ENCODE peak calls at places on chromosomes 12 and 14, in six cellular contexts. Q is hepatic stellate cell; C is CD4-positive, CD25-positive, alpha-beta regulatory T cell; M is psoas muscle; G is activated effector memory CD4-positive, alpha-beta T cell treated with Interleukin-2 at 50 U/mL for 16 hours; B is AG08395. N is an unnamed sample.

GRCh38 chr12:120181991-120182631 is 12.4 kb downstream of the GCN1 start:
- DNase-seq in M (peak; percentile 56), B (peak; percentile 22), Q (no peak), G (no peak), C (no peak), N (peak; percentile 59)

GRCh38 chr12:77229640-77230442 is 164.5 kb upstream of the E2F7 start:
- DNase-seq in M (no peak), B (no peak), G (no peak), C (no peak), Q (no peak), N (no peak)

GRCh38 chr14:56247495-56248087 is 129.4 kb downstream of the PELI2 start:
- DNase-seq in G (no peak), B (no peak), M (no peak), C (no peak), Q (no peak), N (no peak)

GRCh38 chr12:89731614-89732013 is 23.0 kb upstream of the ATP2B1 start:
- DNase-seq in C (no peak), Q (peak; percentile 58), G (no peak), M (no peak), B (peak; percentile 71), N (no peak)

GRCh38 chr14:76936483-76936882 is 92.0 kb downstream of the IRF2BPL start:
- DNase-seq in B (peak; percentile 73), C (no peak), M (peak; percentile 48), Q (peak; percentile 66), G (no peak), N (no peak)

GRCh38 chr14:51865953-51866747 is 5.7 kb downstream of the GNG2 start:
- DNase-seq in B (no peak), C (peak; percentile 19), G (no peak), M (no peak), Q (no peak), N (no peak)

GRCh38 chr14:105945891-105946290 is 419.5 kb downstream of the TMEM121 start:
- DNase-seq in C (no peak), G (no peak), M (no peak), Q (no peak), B (no peak), N (no peak)

GRCh38 chr12:123516221-123516780 is 17.2 kb downstream of the RILPL1 start:
- DNase-seq in G (no peak), B (no peak), Q (no peak), C (no peak), M (no peak), N (no peak)

GRCh38 chr12:120710805-120711296 is 593 bp downstream of the UNC119B start:
- DNase-seq in C (no peak), B (peak; percentile 8), M (no peak), G (no peak), Q (peak; percentile 52), N (no peak)

GRCh38 chr14:97791906-97792305 is 994.7 kb downstream of the VRK1 start:
- DNase-seq in M (no peak), C (no peak), B (no peak), Q (no peak), G (no peak), N (no peak)

GRCh38 chr14:100616854-100617714 is 29.9 kb upstream of the BEGAIN start:
- DNase-seq in B (no peak), Q (no peak), C (no peak), G (no peak), M (no peak), N (no peak)

GRCh38 chr14:66070542-66071319 is 415.4 kb upstream of the CCDC196 start:
- DNase-seq in Q (peak; percentile 22), M (no peak), B (peak; percentile 42), C (peak; percentile 42), G (peak; percentile 52), N (no peak)

GRCh38 chr14:22084393-22085281 is 411.0 kb upstream of the OR4E1 start:
- DNase-seq in C (no peak), Q (peak; percentile 8), M (no peak), B (peak; percentile 3), G (no peak), N (peak; percentile 57)

GRCh38 chr12:6277982-6278438 is 32.5 kb upstream of the PLEKHG6 start:
- DNase-seq in C (no peak), G (no peak), M (no peak), Q (no peak), B (no peak), N (no peak)

GRCh38 chr14:31578266-31578665 is 17.1 kb downstream of the NUBPL start:
- DNase-seq in G (no peak), C (no peak), M (no peak), Q (no peak), B (peak; percentile 13), N (no peak)

GRCh38 chr14:103067231-103067954 is 10.0 kb upstream of the CDC42BPB start:
- DNase-seq in C (no peak), G (no peak), B (peak; percentile 61), Q (no peak), M (no peak), N (no peak)

GRCh38 chr12:14597480-14597879 is 29.8 kb upstream of the PLBD1 start:
- DNase-seq in Q (no peak), M (no peak), G (no peak), B (no peak), C (no peak), N (no peak)

GRCh38 chr12:91704446-91704845 is 441.2 kb downstream of the BTG1 start:
- DNase-seq in G (no peak), B (no peak), Q (peak; percentile 6), M (no peak), C (no peak), N (no peak)

GRCh38 chr12:106429636-106430035 is 72.1 kb downstream of the POLR3B start:
- DNase-seq in M (no peak), B (no peak), C (no peak), Q (no peak), G (no peak), N (no peak)

GRCh38 chr14:61444215-61444768 is 122.9 kb downstream of the PRKCH start:
- DNase-seq in B (no peak), Q (no peak), C (peak; percentile 49), M (no peak), G (peak; percentile 43), N (no peak)

N was measured in astrocyte of the cerebellum.